ENCODE peak calls at places on chromosome 21, in seven cellular contexts. Y is mammary epithelial cell, E is fibroblast of lung, R is SK-N-SH, P is Karpas-422, X is K562, Z is IMR-90. B is an unnamed sample.
A peak's percentile ranks its signal among the peaks of the same experiment; 100 is the strongest.

GRCh38 chr21:26007911-26008579 is 162.5 kb downstream of the APP start:
- DNase-seq in Y (no peak), E (peak; percentile 12), R (no peak), P (no peak), X (no peak), Z (peak; percentile 24), B (no peak)

GRCh38 chr21:25039461-25040380 is 567.6 kb downstream of the MRPL39 start:
- DNase-seq in Y (no peak), E (peak; percentile 42), R (no peak), P (peak; percentile 44), X (no peak), Z (peak; percentile 5), B (no peak)

GRCh38 chr21:42520628-42521253 is 7.1 kb downstream of the SLC37A1 start:
- DNase-seq in Y (no peak), E (no peak), R (peak; percentile 62), P (no peak), X (peak; percentile 68), Z (no peak), B (no peak)

GRCh38 chr21:17460094-17460493 is 52.7 kb upstream of the CXADR start:
- DNase-seq in Y (no peak), E (peak; percentile 40), R (no peak), P (no peak), X (no peak), Z (no peak), B (no peak)

GRCh38 chr21:36661511-36662309 is 37.2 kb upstream of the SIM2 start:
- DNase-seq in Y (no peak), E (peak; percentile 19), R (peak; percentile 43), P (no peak), X (peak; percentile 35), Z (peak; percentile 48), B (no peak)

GRCh38 chr21:44574457-44575306 is 1.2 kb downstream of the KRTAP10-4 start:
- DNase-seq in Y (no peak), E (no peak), R (no peak), P (no peak), X (no peak), Z (no peak), B (no peak)

GRCh38 chr21:44866780-44867179 is 6.7 kb downstream of the PTTG1IP start:
- DNase-seq in Y (no peak), E (peak; percentile 93), R (no peak), P (no peak), X (no peak), Z (peak; percentile 66), B (no peak)

GRCh38 chr21:37146320-37147225 is 73.5 kb downstream of the TTC3 start:
- DNase-seq in Y (no peak), E (peak; percentile 22), R (no peak), P (no peak), X (no peak), Z (peak; percentile 39), B (no peak)

GRCh38 chr21:14753466-14754258 is 207.5 kb upstream of the SAMSN1 start:
- DNase-seq in Y (no peak), E (no peak), R (no peak), P (no peak), X (peak; percentile 74), Z (no peak), B (peak; percentile 91)

GRCh38 chr21:31576428-31576827 is 83.1 kb upstream of the SOD1 start:
- DNase-seq in Y (no peak), E (peak; percentile 45), R (no peak), P (no peak), X (no peak), Z (no peak), B (no peak)

GRCh38 chr21:45887121-45887611 is 94.4 kb upstream of the COL6A1 start:
- DNase-seq in Y (no peak), E (peak; percentile 30), R (peak; percentile 85), P (no peak), X (no peak), Z (no peak), B (no peak)

GRCh38 chr21:26798856-26799751 is 46.1 kb downstream of the ADAMTS1 start:
- DNase-seq in Y (no peak), E (no peak), R (no peak), P (no peak), X (no peak), Z (peak; percentile 81), B (no peak)

GRCh38 chr21:45994738-45995685 is 13.4 kb downstream of the COL6A1 start:
- DNase-seq in Y (no peak), E (no peak), R (no peak), P (no peak), X (no peak), Z (no peak), B (no peak)

GRCh38 chr21:28793043-28793442 is 199.6 kb downstream of the LTN1 start:
- DNase-seq in Y (no peak), E (peak; percentile 21), R (peak; percentile 11), P (peak; percentile 65), X (no peak), Z (peak; percentile 73), B (no peak)

GRCh38 chr21:44012474-44013379 is 618 bp downstream of the TRAPPC10 start:
- DNase-seq in Y (peak; percentile 40), E (peak; percentile 24), R (peak; percentile 84), P (peak; percentile 88), X (peak; percentile 95), Z (peak; percentile 13), B (peak; percentile 85)

GRCh38 chr21:31503467-31503866 is 156.0 kb upstream of the SOD1 start:
- DNase-seq in Y (no peak), E (no peak), R (no peak), P (no peak), X (no peak), Z (no peak), B (no peak)

GRCh38 chr21:17105972-17106371 is 406.9 kb upstream of the CXADR start:
- DNase-seq in Y (peak; percentile 11), E (no peak), R (no peak), P (no peak), X (no peak), Z (no peak), B (no peak)

GRCh38 chr21:32351428-32351827 is 41.4 kb downstream of the URB1 start:
- DNase-seq in Y (peak; percentile 91), E (no peak), R (no peak), P (no peak), X (no peak), Z (no peak), B (no peak)

GRCh38 chr21:19109694-19110093 is 706.1 kb upstream of the TMPRSS15 start:
- DNase-seq in Y (no peak), E (no peak), R (no peak), P (no peak), X (no peak), Z (no peak), B (no peak)

GRCh38 chr21:35178098-35178497 is 129.0 kb upstream of the RUNX1 start:
- DNase-seq in Y (no peak), E (no peak), R (no peak), P (no peak), X (no peak), Z (peak; percentile 64), B (no peak)
- H4K20me1 ChIP-seq in Y (no peaks in the 10 kb centered on the region), E (no peaks in the 10 kb centered on the region), R (no peaks in the 10 kb centered on the region), P (no peaks in the 10 kb centered on the region), X (no peaks in the 10 kb centered on the region), Z (no peaks in the 10 kb centered on the region), B (no peaks in the 10 kb centered on the region)

DNA sequence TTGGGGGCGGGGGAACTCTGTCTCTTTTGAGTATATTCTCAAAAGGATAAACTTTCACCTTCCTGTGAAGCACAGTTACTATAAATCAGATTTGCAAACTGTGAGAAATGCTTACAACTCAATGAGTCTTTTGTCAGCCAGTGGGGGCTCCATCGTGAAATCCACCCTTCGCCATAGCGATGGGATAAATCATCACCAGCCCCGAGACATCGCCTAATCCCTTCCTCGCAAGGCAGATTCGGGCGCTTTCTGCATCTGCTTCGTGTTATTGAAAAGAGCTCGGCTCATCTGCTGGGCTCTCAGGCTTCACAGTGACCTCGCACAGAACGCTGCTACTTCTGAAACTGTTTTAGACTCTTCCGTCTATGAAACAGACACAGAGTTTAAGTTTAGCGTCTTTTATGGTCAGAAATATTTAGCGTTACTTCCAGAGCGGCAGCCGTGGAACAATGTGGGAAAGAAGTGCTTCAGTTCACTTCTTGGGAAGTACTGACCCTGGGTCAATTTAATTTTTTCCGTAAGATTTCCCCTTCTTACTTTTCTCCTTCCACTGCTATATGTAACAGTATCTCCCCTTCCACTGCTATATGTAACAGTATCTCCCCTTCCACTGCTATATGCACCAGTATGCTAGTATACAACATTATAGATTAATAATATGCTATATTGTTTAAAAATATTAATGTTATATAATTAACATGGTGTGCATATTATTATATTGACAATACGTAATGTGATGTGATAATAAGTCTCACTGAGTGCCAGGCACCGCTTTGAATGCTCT is 69.5 kb upstream of the ERG start:
- DNase-seq in Y (no peak), E (peak; percentile 77), R (peak; percentile 29), P (no peak), X (no peak), Z (peak; percentile 6), B (no peak)
- H3K9ac ChIP-seq in Y (no peak overlapping the region), E (no peak overlapping the region), R (no peak overlapping the region), P (no peak overlapping the region), X (no peak overlapping the region), Z (no peak overlapping the region), B (no peak overlapping the region)

GRCh38 chr21:33430858-33431257 is 27.6 kb downstream of the IFNGR2 start:
- DNase-seq in Y (no peak), E (no peak), R (no peak), P (no peak), X (no peak), Z (no peak), B (no peak)
- H3K36me3 ChIP-seq in Y (peaks cover 39% of the 10 kb centered on the region), E (peaks cover 22% of the 10 kb centered on the region), R (peaks cover 79% of the 10 kb centered on the region), P (peaks cover 49% of the 10 kb centered on the region), X (peaks cover 67% of the 10 kb centered on the region), Z (peaks cover 58% of the 10 kb centered on the region), B (peaks cover 85% of the 10 kb centered on the region)

GRCh38 chr21:34877485-34878128 is 171.5 kb downstream of the RUNX1 start:
- DNase-seq in Y (no peak), E (no peak), R (no peak), P (no peak), X (no peak), Z (no peak), B (no peak)

GRCh38 chr21:34871026-34871908 is 177.8 kb downstream of the RUNX1 start:
- DNase-seq in Y (no peak), E (no peak), R (no peak), P (no peak), X (no peak), Z (no peak), B (no peak)

GRCh38 chr21:34875830-34876229 is 173.3 kb downstream of the RUNX1 start:
- DNase-seq in Y (no peak), E (no peak), R (no peak), P (no peak), X (no peak), Z (peak; percentile 50), B (no peak)

GRCh38 chr21:34878501-34878900 is 170.6 kb downstream of the RUNX1 start:
- DNase-seq in Y (no peak), E (peak; percentile 58), R (no peak), P (no peak), X (no peak), Z (no peak), B (no peak)

DNA sequence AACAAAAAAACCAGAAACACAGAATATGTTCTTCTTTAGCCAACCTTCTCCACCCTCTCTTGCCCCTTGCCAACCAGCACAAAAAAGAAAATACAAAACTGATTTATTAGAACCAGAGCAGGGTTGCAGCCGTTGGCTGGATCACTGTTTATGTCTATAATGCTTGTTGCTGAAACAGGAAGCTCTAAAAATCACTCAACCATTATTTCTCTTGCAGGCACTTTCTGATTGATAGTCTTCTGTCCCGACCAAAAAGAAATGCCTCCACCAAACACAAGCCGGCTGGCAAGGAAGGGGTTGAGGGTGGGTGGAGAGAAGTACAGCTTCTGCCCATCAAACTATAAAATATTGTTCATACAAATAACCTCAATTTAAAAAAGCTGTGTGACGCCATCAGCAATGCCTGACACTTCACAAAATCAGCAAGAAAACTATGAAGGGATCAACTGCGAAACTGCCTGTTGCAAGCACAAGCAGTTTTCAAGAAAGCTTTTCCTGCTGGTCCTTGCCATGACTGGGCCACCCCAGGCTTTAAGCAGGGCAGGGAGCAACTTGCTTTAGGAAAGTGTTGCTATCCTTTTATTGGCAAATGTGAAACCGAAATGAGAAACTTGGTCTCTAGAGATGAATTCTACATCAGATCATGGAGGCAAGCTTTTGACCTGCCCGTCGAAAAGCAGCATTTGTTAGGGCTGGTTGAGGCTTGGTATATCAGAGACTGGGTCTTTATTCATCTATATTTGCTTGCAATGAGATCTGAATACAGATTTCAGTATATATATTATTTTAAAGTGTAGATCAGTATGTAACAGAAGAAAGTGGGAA is 174.2 kb downstream of the RUNX1 start:
- DNase-seq in Y (no peak), E (no peak), R (no peak), P (peak; percentile 66), X (no peak), Z (no peak), B (no peak)
- H4K20me1 ChIP-seq in Y (peaks cover 17% of the 10 kb centered on the region), E (no peaks in the 10 kb centered on the region), R (peaks cover 68% of the 10 kb centered on the region), P (no peaks in the 10 kb centered on the region), X (peaks cover 4% of the 10 kb centered on the region), Z (peaks cover 89% of the 10 kb centered on the region), B (peaks cover 80% of the 10 kb centered on the region)